ENCODE peak calls at places on chromosome 2, in seven cellular contexts. V is natural killer cell; E is heart left ventricle; Z is NCI-H2029 treated with DMSO at 0.1 percent for 48 hours; R is activated naive CD4-positive, alpha-beta T cell treated with anti-CD3 and anti-CD28 coated beads for 36 hours; G is NCI-H1092 treated with DMSO at 0.1 percent for 48 hours; W is GM23338. Q is an unnamed sample.

GRCh38 chr2:182208421-182208820 is 218.4 kb downstream of the PDE1A start:
- DNase-seq in V (no peak), E (no peak), Z (no peak), R (no peak), G (no peak), W (no peak), Q (no peak)

GRCh38 chr2:190791347-190791982 is 89.2 kb upstream of the GLS start:
- DNase-seq in V (peak; percentile 20), E (peak; percentile 29), Z (peak; percentile 8), R (peak; percentile 67), G (no peak), W (no peak), Q (peak; percentile 26)

GRCh38 chr2:239385096-239386000 is 15.5 kb downstream of the HDAC4 start:
- DNase-seq in V (no peak), E (peak; percentile 17), Z (no peak), R (no peak), G (no peak), W (no peak), Q (peak; percentile 60)

GRCh38 chr2:101251844-101252407 is 760 bp upstream of the CNOT11 start:
- DNase-seq in V (no peak), E (no peak), Z (peak; percentile 49), R (peak; percentile 29), G (peak; percentile 31), W (peak; percentile 82), Q (peak; percentile 63)

GRCh38 chr2:239884051-239884405 is 141.1 kb downstream of the NDUFA10 start:
- DNase-seq in V (no peak), E (no peak), Z (no peak), R (no peak), G (no peak), W (no peak), Q (no peak)

GRCh38 chr2:100882645-100883613 is 63.0 kb downstream of the NPAS2 start:
- DNase-seq in V (no peak), E (no peak), Z (no peak), R (peak; percentile 52), G (no peak), W (no peak), Q (no peak)

GRCh38 chr2:10487144-10488104 is 39.3 kb upstream of the ODC1 start:
- DNase-seq in V (no peak), E (no peak), Z (no peak), R (no peak), G (no peak), W (no peak), Q (peak; percentile 14)

GRCh38 chr2:173952267-173953046 is 12.7 kb downstream of the SP3 start:
- DNase-seq in V (no peak), E (no peak), Z (no peak), R (no peak), G (no peak), W (no peak), Q (no peak)

GRCh38 chr2:9099341-9099751 is 95.9 kb upstream of the MBOAT2 start:
- DNase-seq in V (no peak), E (no peak), Z (no peak), R (no peak), G (no peak), W (no peak), Q (peak; percentile 23)

GRCh38 chr2:231000211-231000904 is 4.4 kb downstream of the SPATA3 start:
- DNase-seq in V (no peak), E (no peak), Z (no peak), R (no peak), G (no peak), W (peak; percentile 84), Q (peak; percentile 91)